ENCODE peak calls at places on chromosomes 5 and 9, in nine cellular contexts. N is PC-9, G is right atrium auricular region, W is fibroblast of lung, S is kidney, P is HCT116, E is IMR-90, Z is mammary epithelial cell, C is Peyer's patch. M is an unnamed sample. For H3K4me1, the result is how much of the 10 kb centered on the place peaks cover.

GRCh38 chr9:15743512-15743911 is 190.7 kb downstream of the CCDC171 start:
- DNase-seq in N (no peak), G (no peak), W (no peak), S (no peak), P (no peak), E (no peak), Z (no peak), C (no peak), M (no peak)

GRCh38 chr5:87137280-87137679 is 130.4 kb upstream of the RASA1 start:
- DNase-seq in N (no peak), G (peak), W (no peak), S (no peak), P (no peak), E (no peak), Z (no peak), C (no peak), M (no peak)

GRCh38 chr5:157115502-157115901 is 6.7 kb upstream of the HAVCR2 start:
- DNase-seq in N (no peak), G (no peak), W (no peak), S (no peak), P (no peak), E (no peak), Z (no peak), C (no peak), M (no peak)

GRCh38 chr5:173625686-173626500 is 9.4 kb upstream of the BOD1 start:
- DNase-seq in N (no peak), G (no peak), W (no peak), S (peak), P (no peak), E (no peak), Z (no peak), C (no peak), M (no peak)

GRCh38 chr5:122154910-122155309 is 25.6 kb downstream of the ZNF474 start:
- DNase-seq in N (no peak), G (no peak), W (peak), S (no peak), P (no peak), E (peak), Z (peak), C (no peak), M (no peak)

GRCh38 chr5:136766456-136766855 is 401.1 kb upstream of the TRPC7 start:
- DNase-seq in N (peak), G (no peak), W (no peak), S (no peak), P (no peak), E (no peak), Z (no peak), C (no peak), M (no peak)

GRCh38 chr5:159727167-159727566 is 189.1 kb upstream of the ADRA1B start:
- DNase-seq in N (no peak), G (no peak), W (no peak), S (no peak), P (no peak), E (no peak), Z (no peak), C (no peak), M (no peak)

GRCh38 chr9:101629624-101630023 is 34.9 kb upstream of the PPP3R2 start:
- DNase-seq in N (no peak), G (no peak), W (no peak), S (no peak), P (no peak), E (no peak), Z (no peak), C (no peak), M (no peak)

GRCh38 chr5:163535290-163535689 is 29.9 kb downstream of the MAT2B start:
- DNase-seq in N (no peak), G (no peak), W (no peak), S (no peak), P (no peak), E (no peak), Z (no peak), C (no peak), M (no peak)

GRCh38 chr5:142109356-142110045 is 922 bp downstream of the NDFIP1 start:
- DNase-seq in N (no peak), G (no peak), W (peak), S (no peak), P (no peak), E (peak), Z (no peak), C (no peak), M (no peak)

GRCh38 chr5:60271517-60271916 is 378.0 kb upstream of the PDE4D start:
- DNase-seq in N (no peak), G (no peak), W (no peak), S (no peak), P (no peak), E (no peak), Z (no peak), C (no peak), M (no peak)

GRCh38 chr5:115573133-115573532 is 28.6 kb upstream of the FEM1C start:
- DNase-seq in N (no peak), G (no peak), W (peak), S (no peak), P (no peak), E (peak), Z (no peak), C (no peak), M (no peak)

GRCh38 chr9:86046080-86046636 is 53.2 kb downstream of the GOLM1 start:
- DNase-seq in N (no peak), G (no peak), W (no peak), S (no peak), P (no peak), E (no peak), Z (no peak), C (no peak), M (no peak)

GRCh38 chr9:24602687-24603352 is 57.1 kb upstream of the IZUMO3 start:
- DNase-seq in N (no peak), G (no peak), W (no peak), S (no peak), P (no peak), E (no peak), Z (peak), C (no peak), M (no peak)

GRCh38 chr5:2278825-2279224 is 396.1 kb upstream of the IRX4 start:
- DNase-seq in N (no peak), G (no peak), W (no peak), S (no peak), P (no peak), E (no peak), Z (no peak), C (no peak), M (no peak)

GRCh38 chr5:41770799-41771198 is 99.4 kb downstream of the OXCT1 start:
- DNase-seq in N (no peak), G (no peak), W (no peak), S (no peak), P (no peak), E (no peak), Z (no peak), C (no peak), M (no peak)

GRCh38 chr9:30597609-30598008 is 1786.8 kb upstream of the ACO1 start:
- DNase-seq in N (no peak), G (no peak), W (no peak), S (no peak), P (no peak), E (no peak), Z (no peak), C (no peak), M (no peak)

GRCh38 chr9:100591139-100591538 is 13.3 kb downstream of the CAVIN4 start:
- DNase-seq in N (no peak), G (no peak), W (no peak), S (no peak), P (no peak), E (no peak), Z (no peak), C (no peak), M (no peak)

GRCh38 chr5:59367791-59368394 is 525.6 kb downstream of the PDE4D start:
- DNase-seq in N (no peak), G (no peak), W (peak), S (no peak), P (peak), E (peak), Z (peak), C (no peak), M (no peak)

GRCh38 chr9:113614843-113615648 is 151.5 kb downstream of the RGS3 start:
- DNase-seq in N (no peak), G (peak), W (peak), S (peak), P (no peak), E (peak), Z (no peak), C (peak), M (no peak)

GRCh38 chr5:154038241-154038603 is 488 bp downstream of the FAM114A2 start:
- DNase-seq in N (no peak), G (no peak), W (no peak), S (no peak), P (peak), E (no peak), Z (no peak), C (no peak), M (no peak)

GRCh38 chr9:36974731-36975130 is 59.3 kb downstream of the PAX5 start:
- DNase-seq in N (no peak), G (no peak), W (no peak), S (no peak), P (no peak), E (no peak), Z (no peak), C (no peak), M (no peak)

GRCh38 chr5:96280946-96281393 is 152.1 kb downstream of the PCSK1 start:
- DNase-seq in N (no peak), G (no peak), W (no peak), S (no peak), P (no peak), E (no peak), Z (peak), C (no peak), M (no peak)

GRCh38 chr5:40191041-40191550 is 488.6 kb upstream of the PTGER4 start:
- DNase-seq in N (no peak), G (no peak), W (peak), S (no peak), P (no peak), E (no peak), Z (no peak), C (no peak), M (no peak)

GRCh38 chr5:167813381-167813780 is 478.1 kb upstream of the WWC1 start:
- DNase-seq in N (peak), G (no peak), W (no peak), S (no peak), P (no peak), E (no peak), Z (no peak), C (no peak), M (no peak)

GRCh38 chr5:9278925-9279603 is 266.8 kb downstream of the SEMA5A start:
- DNase-seq in N (peak), G (no peak), W (no peak), S (no peak), P (no peak), E (no peak), Z (no peak), C (no peak), M (no peak)

GRCh38 chr5:57499262-57500050 is 16.8 kb upstream of the ACTBL2 start:
- DNase-seq in N (peak), G (no peak), W (peak), S (no peak), P (peak), E (peak), Z (peak), C (no peak), M (no peak)

GRCh38 chr5:138489705-138490104 is 24.4 kb downstream of the EGR1 start:
- DNase-seq in N (no peak), G (no peak), W (no peak), S (no peak), P (no peak), E (no peak), Z (no peak), C (no peak), M (no peak)

DNA sequence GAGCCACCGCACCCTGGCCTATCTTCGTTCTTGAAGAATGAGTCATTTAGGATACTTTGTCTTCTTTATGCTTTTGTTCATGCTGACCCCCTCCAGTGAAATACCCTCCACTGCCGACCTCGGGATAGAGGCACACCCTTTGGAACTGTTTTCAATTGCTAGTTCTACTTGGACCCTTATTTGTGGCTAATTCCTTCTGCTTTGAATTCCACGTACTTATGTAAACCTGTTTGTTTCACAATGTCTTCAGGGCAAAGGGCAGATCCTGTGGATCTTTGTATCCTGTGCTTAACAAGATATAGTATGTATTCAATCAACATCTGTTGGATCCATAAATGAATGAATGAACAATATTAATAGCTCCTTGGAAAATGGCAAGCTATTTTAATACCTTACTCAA is 19.6 kb upstream of the AOPEP start:
- DNase-seq in N (no peak), G (no peak), W (no peak), S (no peak), P (no peak), E (no peak), Z (no peak), C (no peak), M (no peak)
- H3K4me1 ChIP-seq in N (under half), G (under half), W (under half), S (under half), P (under half), E (under half), Z (under half), C (under half), M (under half)

GRCh38 chr5:52989781-52990530 is 804 bp downstream of the ITGA2 start:
- DNase-seq in N (no peak), G (no peak), W (peak), S (peak), P (peak), E (peak), Z (no peak), C (peak), M (peak)
- TF ChIP-seq CTCF in N (peak), G (peak), W (peak), S (peak), P (peak), E (peak), Z (peak), C (no peak), M (peak)

GRCh38 chr5:107391787-107392186 is 278.9 kb downstream of the EFNA5 start:
- DNase-seq in N (no peak), G (no peak), W (no peak), S (no peak), P (no peak), E (no peak), Z (no peak), C (no peak), M (no peak)
- H3K4me1 ChIP-seq in N (under half), G (under half), W (under half), S (under half), P (under half), E (under half), Z (under half), C (under half), M (under half)

GRCh38 chr9:32351845-32352244 is 32.6 kb upstream of the ACO1 start:
- DNase-seq in N (no peak), G (no peak), W (no peak), S (no peak), P (peak), E (peak), Z (no peak), C (no peak), M (no peak)
- TF ChIP-seq CTCF in N (no peak), G (no peak), W (no peak), S (no peak), P (peak), E (no peak), Z (no peak), C (no peak), M (no peak)

M was measured in RWPE2.